ENCODE peak calls at places on chromosomes 16 and 17, in five cellular contexts. One of them, this sample, is unnamed.

GRCh38 chr17:47188266-47188665 is 829 bp downstream of the CDC27 start:
- DNase-seq in NT2/D1: no peak
- DNase-seq in GM12878: no peak
- DNase-seq in HepG2: no peak
- DNase-seq in H1: no peak
- DNase-seq in this sample: peak; percentile 13

GRCh38 chr16:72961115-72961832 is 86.7 kb downstream of the ZFHX3 start:
- DNase-seq in H1: no peak
- DNase-seq in HepG2: no peak
- DNase-seq in NT2/D1: no peak
- DNase-seq in GM12878: no peak
- DNase-seq in this sample: no peak

GRCh38 chr17:76946111-76946771 is 78.0 kb downstream of the MGAT5B start:
- DNase-seq in GM12878: no peak
- DNase-seq in H1: no peak
- DNase-seq in NT2/D1: no peak
- DNase-seq in HepG2: no peak
- DNase-seq in this sample: no peak

GRCh38 chr17:82931696-82932060 is 91.9 kb upstream of the ZNF750 start:
- DNase-seq in H1: no peak
- DNase-seq in HepG2: no peak
- DNase-seq in GM12878: no peak
- DNase-seq in NT2/D1: no peak
- DNase-seq in this sample: no peak

GRCh38 chr17:4604111-4604644 is 19.8 kb downstream of the SMTNL2 start:
- DNase-seq in HepG2: no peak
- DNase-seq in NT2/D1: no peak
- DNase-seq in H1: no peak
- DNase-seq in GM12878: no peak
- DNase-seq in this sample: peak; percentile 73

GRCh38 chr17:78746949-78747269 is 35.2 kb downstream of the CYTH1 start:
- DNase-seq in GM12878: no peak
- DNase-seq in H1: no peak
- DNase-seq in NT2/D1: no peak
- DNase-seq in HepG2: no peak
- DNase-seq in this sample: no peak

GRCh38 chr16:7397901-7398300 is 65.3 kb downstream of the RBFOX1 start:
- DNase-seq in NT2/D1: no peak
- DNase-seq in GM12878: no peak
- DNase-seq in HepG2: no peak
- DNase-seq in H1: no peak
- DNase-seq in this sample: no peak

GRCh38 chr17:50871898-50872297 is 5.7 kb upstream of the TOB1 start:
- DNase-seq in GM12878: no peak
- DNase-seq in HepG2: no peak
- DNase-seq in NT2/D1: no peak
- DNase-seq in H1: no peak
- DNase-seq in this sample: no peak

GRCh38 chr17:47837401-47838039 is 3.6 kb downstream of the SCRN2 start:
- DNase-seq in H1: no peak
- DNase-seq in NT2/D1: no peak
- DNase-seq in GM12878: no peak
- DNase-seq in HepG2: peak; percentile 30
- DNase-seq in this sample: no peak

DNA sequence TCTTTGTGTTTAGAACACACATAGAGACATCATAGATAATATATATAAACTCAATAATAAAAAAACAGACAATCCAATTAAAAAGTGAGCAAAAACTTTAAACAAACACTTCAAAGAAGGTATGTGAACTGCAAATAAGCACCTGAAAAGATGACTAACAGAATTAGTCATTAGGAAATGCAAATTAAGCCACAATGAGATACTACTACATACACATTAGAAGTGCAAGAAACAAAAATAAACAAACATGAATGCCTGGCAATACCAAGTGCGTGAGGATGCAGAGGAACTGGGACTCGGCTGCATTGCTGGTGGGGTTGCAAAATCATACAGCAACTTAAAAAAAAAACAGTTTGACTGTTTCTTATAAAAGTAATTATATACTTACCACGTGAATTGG is 799.0 kb downstream of the KCNJ2 start:
- DNase-seq in HepG2: no peak
- DNase-seq in H1: no peak
- DNase-seq in NT2/D1: no peak
- DNase-seq in GM12878: no peak
- DNase-seq in this sample: no peak
- TF ChIP-seq SUZ12 in HepG2: no peak
- TF ChIP-seq SUZ12 in H1: no peak
- TF ChIP-seq SUZ12 in NT2/D1: no peak
- TF ChIP-seq SUZ12 in GM12878: no peak
- TF ChIP-seq SUZ12 in this sample: no peak

GRCh38 chr16:8674413-8675022 is at the start of gene ABAT:
- DNase-seq in H1: peak; percentile 91
- DNase-seq in HepG2: peak; percentile 91
- DNase-seq in NT2/D1: peak; percentile 73
- DNase-seq in GM12878: peak; percentile 33
- DNase-seq in this sample: peak; percentile 93

GRCh38 chr16:8676737-8677375 is 2.4 kb downstream of the ABAT start:
- DNase-seq in GM12878: no peak
- DNase-seq in H1: no peak
- DNase-seq in HepG2: no peak
- DNase-seq in NT2/D1: no peak
- DNase-seq in this sample: no peak

GRCh38 chr16:8675183-8676159 is 1.1 kb downstream of the ABAT start:
- DNase-seq in HepG2: peak; percentile 96
- DNase-seq in H1: no peak
- DNase-seq in GM12878: no peak
- DNase-seq in NT2/D1: no peak
- DNase-seq in this sample: no peak

GRCh38 chr16:8676160-8676547 is 1.7 kb downstream of the ABAT start:
- DNase-seq in NT2/D1: no peak
- DNase-seq in GM12878: no peak
- DNase-seq in HepG2: no peak
- DNase-seq in H1: no peak
- DNase-seq in this sample: no peak

DNA sequence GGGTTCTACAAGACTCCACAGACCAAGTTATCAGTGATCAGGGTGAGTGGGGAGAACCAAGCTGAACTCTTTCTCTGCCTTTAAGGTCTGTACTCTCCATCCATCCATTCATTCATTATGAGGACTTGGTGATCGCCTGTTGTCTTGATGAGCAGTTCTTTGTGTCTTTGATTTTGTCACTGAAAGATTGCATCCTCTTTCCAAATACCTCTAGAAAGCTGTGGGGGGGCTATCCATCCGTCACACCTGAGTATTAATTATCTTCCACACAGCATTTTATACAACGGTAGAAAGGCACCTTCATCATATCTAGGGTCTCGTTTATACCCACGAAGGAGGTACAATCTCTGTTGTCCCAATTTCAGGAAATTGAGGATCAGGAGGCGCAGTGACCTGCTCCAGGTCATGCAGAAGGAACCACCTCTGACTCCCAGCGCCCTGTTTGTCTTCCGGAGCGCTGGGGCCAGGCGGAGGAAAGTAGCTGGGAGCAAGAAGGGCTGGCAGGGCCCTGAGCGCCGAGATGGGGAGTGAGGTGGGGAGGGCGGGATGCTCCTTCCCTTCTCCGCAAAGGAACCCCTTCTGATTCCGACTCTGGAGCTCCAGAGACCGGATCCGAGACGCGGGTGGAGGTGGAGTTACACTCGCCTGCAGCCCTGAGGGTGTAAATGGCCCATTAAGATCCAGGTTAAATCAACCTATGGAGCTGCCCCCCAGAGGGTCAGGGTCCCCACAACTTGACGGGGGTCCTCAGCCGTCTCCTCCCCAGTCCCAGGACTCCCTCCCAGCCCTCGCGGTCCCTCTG is 605 bp upstream of the ABAT start:
- DNase-seq in HepG2: no peak
- DNase-seq in H1: no peak
- DNase-seq in GM12878: no peak
- DNase-seq in NT2/D1: no peak
- DNase-seq in this sample: no peak
- TF ChIP-seq SUZ12 in HepG2: no peak
- TF ChIP-seq SUZ12 in H1: no peak
- TF ChIP-seq SUZ12 in GM12878: no peak
- TF ChIP-seq SUZ12 in NT2/D1: no peak
- TF ChIP-seq SUZ12 in this sample: no peak

GRCh38 chr16:89598199-89598598 is 15.2 kb upstream of the DPEP1 start:
- DNase-seq in H1: no peak
- DNase-seq in GM12878: no peak
- DNase-seq in HepG2: no peak
- DNase-seq in NT2/D1: no peak
- DNase-seq in this sample: peak; percentile 35

GRCh38 chr16:89595330-89596060 is 17.9 kb upstream of the DPEP1 start:
- DNase-seq in H1: no peak
- DNase-seq in HepG2: no peak
- DNase-seq in NT2/D1: no peak
- DNase-seq in GM12878: no peak
- DNase-seq in this sample: no peak

GRCh38 chr16:89599451-89599858 is 14.0 kb upstream of the DPEP1 start:
- DNase-seq in NT2/D1: peak; percentile 67
- DNase-seq in H1: peak; percentile 88
- DNase-seq in HepG2: peak; percentile 69
- DNase-seq in GM12878: no peak
- DNase-seq in this sample: peak; percentile 47

GRCh38 chr16:89596061-89596689 is 17.3 kb upstream of the DPEP1 start:
- DNase-seq in GM12878: no peak
- DNase-seq in H1: no peak
- DNase-seq in NT2/D1: no peak
- DNase-seq in HepG2: no peak
- DNase-seq in this sample: no peak

DNA sequence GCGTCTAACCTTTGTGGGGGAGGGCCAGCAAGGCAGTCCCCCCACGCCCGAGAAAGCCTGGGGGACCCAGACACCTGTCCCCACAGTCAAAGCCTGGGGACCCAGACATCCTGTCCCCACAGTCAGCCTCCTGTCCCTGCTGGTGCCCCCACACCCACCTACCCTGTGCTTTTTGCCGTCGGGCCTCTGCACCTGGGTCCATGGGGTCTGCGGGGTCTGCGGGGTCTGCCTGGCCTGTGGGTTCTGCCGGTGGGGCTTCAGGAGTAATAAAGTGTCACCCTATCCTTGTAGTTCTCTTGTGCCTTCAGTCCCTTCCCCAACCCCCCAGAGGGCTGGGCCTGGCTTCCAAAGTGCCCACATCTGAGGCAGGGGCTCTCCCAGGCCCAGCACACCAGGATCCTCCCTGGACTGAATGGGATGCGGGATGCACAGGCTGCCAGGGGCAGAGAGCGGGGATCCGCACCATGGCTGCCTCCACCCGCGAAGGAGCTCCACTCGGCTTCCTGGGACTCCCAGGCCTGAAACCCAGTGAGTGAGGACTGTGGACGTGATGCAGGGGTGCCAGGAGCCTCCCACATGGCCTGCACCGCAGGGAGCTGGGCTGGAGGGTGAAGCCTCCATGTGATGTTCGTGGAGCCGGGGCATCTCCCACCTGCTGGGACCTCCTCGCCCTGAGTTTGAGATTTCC is 16.3 kb upstream of the DPEP1 start:
- DNase-seq in H1: peak; percentile 49
- DNase-seq in GM12878: no peak
- DNase-seq in HepG2: no peak
- DNase-seq in NT2/D1: no peak
- DNase-seq in this sample: no peak
- TF ChIP-seq SUZ12 in H1: no peak
- TF ChIP-seq SUZ12 in GM12878: no peak
- TF ChIP-seq SUZ12 in HepG2: no peak
- TF ChIP-seq SUZ12 in NT2/D1: no peak
- TF ChIP-seq SUZ12 in this sample: no peak

GRCh38 chr17:653724-654123 is 60.9 kb downstream of the VPS53 start:
- DNase-seq in GM12878: no peak
- DNase-seq in HepG2: no peak
- DNase-seq in NT2/D1: no peak
- DNase-seq in H1: no peak
- DNase-seq in this sample: no peak
- TF ChIP-seq SUZ12 in GM12878: no peak
- TF ChIP-seq SUZ12 in HepG2: no peak
- TF ChIP-seq SUZ12 in NT2/D1: no peak
- TF ChIP-seq SUZ12 in H1: no peak
- TF ChIP-seq SUZ12 in this sample: no peak

DNA sequence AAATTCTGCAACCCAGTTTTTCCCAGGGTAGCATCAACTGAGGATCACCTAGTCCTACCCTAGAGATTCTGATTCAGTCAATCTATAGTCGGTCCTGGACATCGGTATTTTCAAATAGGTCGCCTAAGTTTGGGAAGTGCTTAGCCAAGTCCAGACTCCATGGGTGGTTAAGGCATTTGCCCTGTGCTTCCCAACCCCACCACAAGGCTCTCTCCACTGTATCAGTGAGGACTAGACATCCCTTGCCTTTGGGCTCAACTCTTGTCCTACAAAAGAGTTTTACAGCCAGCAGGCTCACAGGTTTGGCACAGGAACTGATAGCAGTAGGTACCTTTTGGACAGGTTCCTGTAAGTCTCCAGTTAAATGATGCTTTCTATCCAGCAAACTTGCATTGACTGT is 13.8 kb downstream of the HYDIN start:
- DNase-seq in HepG2: no peak
- DNase-seq in H1: no peak
- DNase-seq in GM12878: no peak
- DNase-seq in NT2/D1: no peak
- DNase-seq in this sample: no peak
- TF ChIP-seq SUZ12 in HepG2: no peak
- TF ChIP-seq SUZ12 in H1: no peak
- TF ChIP-seq SUZ12 in GM12878: no peak
- TF ChIP-seq SUZ12 in NT2/D1: no peak
- TF ChIP-seq SUZ12 in this sample: no peak

GRCh38 chr16:16067127-16067526 is 117.7 kb downstream of the ABCC1 start:
- DNase-seq in GM12878: no peak
- DNase-seq in H1: no peak
- DNase-seq in NT2/D1: no peak
- DNase-seq in HepG2: no peak
- DNase-seq in this sample: no peak
- TF ChIP-seq SUZ12 in GM12878: no peak
- TF ChIP-seq SUZ12 in H1: no peak
- TF ChIP-seq SUZ12 in NT2/D1: no peak
- TF ChIP-seq SUZ12 in HepG2: no peak
- TF ChIP-seq SUZ12 in this sample: no peak

GRCh38 chr17:35982409-35983191 is 1.3 kb upstream of the CCL16 start:
- DNase-seq in NT2/D1: no peak
- DNase-seq in GM12878: no peak
- DNase-seq in HepG2: no peak
- DNase-seq in H1: no peak
- DNase-seq in this sample: no peak
- TF ChIP-seq SUZ12 in NT2/D1: no peak
- TF ChIP-seq SUZ12 in GM12878: no peak
- TF ChIP-seq SUZ12 in HepG2: no peak
- TF ChIP-seq SUZ12 in H1: no peak
- TF ChIP-seq SUZ12 in this sample: no peak

GRCh38 chr17:8392674-8393469 is 4.8 kb downstream of the RNF222 start:
- DNase-seq in NT2/D1: no peak
- DNase-seq in HepG2: no peak
- DNase-seq in GM12878: no peak
- DNase-seq in H1: no peak
- DNase-seq in this sample: no peak
- TF ChIP-seq SUZ12 in NT2/D1: no peak
- TF ChIP-seq SUZ12 in HepG2: no peak
- TF ChIP-seq SUZ12 in GM12878: no peak
- TF ChIP-seq SUZ12 in H1: no peak
- TF ChIP-seq SUZ12 in this sample: no peak